ENCODE peak calls at places on chromosome 6, in seven cellular contexts. O is GM06990, D is HFF-Myc, S is BE2C, T is brain microvascular endothelial cell, Z is astrocyte of the cerebellum, F is ovary. R is an unnamed sample.

GRCh38 chr6:136989591-136990578 is 54.9 kb downstream of the IL20RA start:
- DNase-seq in O (no peak), D (no peak), S (peak), T (no peak), Z (no peak), F (no peak), R (no peak)

GRCh38 chr6:1672379-1672778 is 62.7 kb downstream of the FOXC1 start:
- DNase-seq in O (no peak), D (no peak), S (no peak), T (no peak), Z (no peak), F (no peak), R (no peak)

GRCh38 chr6:63897459-63897858 is 261.9 kb downstream of the PHF3 start:
- DNase-seq in O (no peak), D (no peak), S (no peak), T (peak), Z (no peak), F (no peak), R (no peak)

GRCh38 chr6:114389111-114389510 is 46.3 kb upstream of the HS3ST5 start:
- DNase-seq in O (no peak), D (no peak), S (no peak), T (no peak), Z (no peak), F (no peak), R (no peak)

GRCh38 chr6:107230024-107230423 is 114.7 kb upstream of the BEND3 start:
- DNase-seq in O (no peak), D (no peak), S (no peak), T (no peak), Z (no peak), F (no peak), R (no peak)

GRCh38 chr6:20681243-20681684 is 147.0 kb downstream of the CDKAL1 start:
- DNase-seq in O (no peak), D (no peak), S (no peak), T (no peak), Z (no peak), F (no peak), R (no peak)

GRCh38 chr6:167161895-167162467 is 4.2 kb upstream of the GPR31 start:
- DNase-seq in O (no peak), D (no peak), S (no peak), T (no peak), Z (no peak), F (no peak), R (no peak)

GRCh38 chr6:105759946-105760345 is 326.2 kb upstream of the PRDM1 start:
- DNase-seq in O (no peak), D (no peak), S (no peak), T (peak), Z (peak), F (no peak), R (no peak)

GRCh38 chr6:118709859-118710350 is 58.5 kb upstream of the CEP85L start:
- DNase-seq in O (peak), D (peak), S (no peak), T (peak), Z (peak), F (no peak), R (peak)

GRCh38 chr6:137416376-137417109 is 77.7 kb downstream of the OLIG3 start:
- DNase-seq in O (no peak), D (no peak), S (no peak), T (peak), Z (no peak), F (no peak), R (no peak)

GRCh38 chr6:116883005-116883404 is 6.0 kb downstream of the RFX6 start:
- DNase-seq in O (no peak), D (no peak), S (no peak), T (no peak), Z (no peak), F (no peak), R (no peak)

GRCh38 chr6:149963212-149963461 is 606 bp upstream of the ULBP1 start:
- DNase-seq in O (peak), D (peak), S (no peak), T (peak), Z (no peak), F (no peak), R (no peak)

DNA sequence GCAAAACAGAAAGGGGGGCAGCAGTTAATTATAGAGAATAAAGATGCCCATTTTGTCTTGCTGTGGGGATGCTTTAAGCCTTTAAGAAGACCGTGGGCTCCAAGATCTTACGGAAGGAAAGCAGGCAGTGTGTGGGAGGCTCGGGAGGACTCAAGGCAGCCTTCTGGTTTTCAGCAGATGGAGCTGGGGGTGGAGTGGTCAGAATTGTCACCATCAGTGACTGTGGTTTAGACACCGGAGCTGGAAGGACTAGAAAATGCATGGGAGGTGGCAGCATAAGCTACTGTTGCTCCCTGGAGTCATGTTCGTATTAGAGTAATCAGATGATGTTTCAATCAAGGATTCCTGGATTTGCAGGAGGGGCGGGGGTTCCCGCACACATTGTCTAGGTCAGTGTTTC is 3.7 kb downstream of the PHACTR1 start:
- DNase-seq in O (no peak), D (no peak), S (no peak), T (no peak), Z (no peak), F (no peak), R (no peak)
- TF ChIP-seq CTCF in O (no peak), D (no peak), S (no peak), T (no peak), Z (no peak), F (no peak), R (no peak)

GRCh38 chr6:29631209-29631810 is 1.7 kb downstream of the GABBR1 start:
- DNase-seq in O (no peak), D (no peak), S (no peak), T (no peak), Z (no peak), F (peak), R (no peak)
- H3K4me3 ChIP-seq in O (no peak), D (peak), S (no peak), T (peak), Z (peak), F (no peak), R (no peak)

GRCh38 chr6:24385536-24386269 is 17.0 kb upstream of the MRS2 start:
- DNase-seq in O (no peak), D (no peak), S (no peak), T (no peak), Z (no peak), F (no peak), R (no peak)

GRCh38 chr6:24376875-24377274 is 19.0 kb upstream of the DCDC2 start:
- DNase-seq in O (no peak), D (no peak), S (no peak), T (no peak), Z (no peak), F (no peak), R (no peak)

GRCh38 chr6:24378473-24379097 is 20.7 kb upstream of the DCDC2 start:
- DNase-seq in O (no peak), D (no peak), S (no peak), T (no peak), Z (no peak), F (no peak), R (no peak)

GRCh38 chr6:24382220-24382540 is 20.6 kb upstream of the MRS2 start:
- DNase-seq in O (no peak), D (no peak), S (no peak), T (no peak), Z (no peak), F (no peak), R (no peak)

DNA sequence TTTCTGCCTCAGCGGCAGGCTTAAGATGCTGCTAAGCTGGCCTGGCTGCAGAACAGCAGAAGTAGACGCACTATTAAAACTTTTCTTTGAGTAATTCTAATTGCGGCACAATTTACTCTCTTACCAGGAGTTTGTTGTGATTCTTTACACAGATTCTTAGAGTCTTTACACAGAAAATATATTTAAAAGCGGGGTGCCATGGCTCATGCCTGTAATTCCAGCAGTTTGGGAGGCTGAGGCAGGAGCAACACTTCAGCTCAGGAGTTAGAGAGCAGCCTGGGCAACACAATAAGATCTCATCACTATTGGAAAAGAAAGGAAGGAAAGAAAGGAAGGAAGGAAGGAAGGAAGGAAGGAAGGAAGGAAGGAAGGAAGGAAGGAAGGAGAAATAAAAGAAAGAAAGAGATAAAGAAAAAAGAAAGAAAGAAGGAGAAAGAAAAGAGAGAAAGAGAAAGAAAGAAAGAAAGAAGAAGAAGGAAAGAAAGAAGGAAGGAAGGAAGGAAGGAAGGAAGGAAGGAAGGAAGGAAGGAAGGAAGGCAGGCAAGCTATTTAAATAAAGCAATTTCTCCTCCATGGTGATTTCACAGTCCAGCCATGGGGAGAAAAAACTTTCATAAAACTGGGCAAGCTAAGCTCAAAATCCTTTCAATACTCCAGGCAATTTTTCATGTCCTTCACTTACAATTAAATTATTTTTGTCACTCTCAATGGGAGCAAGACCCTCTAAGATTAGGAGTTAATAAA is 21.1 kb upstream of the MRS2 start:
- DNase-seq in O (no peak), D (no peak), S (no peak), T (no peak), Z (no peak), F (no peak), R (no peak)
- TF ChIP-seq CTCF in O (no peak), D (no peak), S (no peak), T (no peak), Z (no peak), F (no peak), R (no peak)

DNA sequence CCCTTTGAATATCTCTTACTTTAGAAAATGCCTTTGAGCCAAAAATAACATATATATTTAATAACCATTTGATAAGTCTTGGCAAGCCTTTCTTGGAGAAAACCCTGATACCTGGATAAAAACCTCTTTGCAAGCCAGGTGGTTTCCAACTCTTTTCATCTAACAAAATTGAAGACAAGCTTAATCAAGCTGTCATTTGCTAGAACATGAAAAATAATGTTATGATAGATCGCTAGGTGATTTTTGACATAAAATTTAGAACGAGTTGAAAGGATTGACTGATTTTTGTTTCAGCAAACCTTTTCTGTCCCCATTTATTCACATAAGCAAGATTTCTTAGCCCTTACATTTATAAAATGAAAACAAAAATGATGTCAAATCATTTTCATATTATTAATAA is 44.6 kb downstream of the ABRACL start:
- DNase-seq in O (no peak), D (no peak), S (no peak), T (no peak), Z (no peak), F (no peak), R (no peak)
- H3K4me3 ChIP-seq in O (no peak), D (no peak), S (no peak), T (no peak), Z (no peak), F (no peak), R (no peak)

DNA sequence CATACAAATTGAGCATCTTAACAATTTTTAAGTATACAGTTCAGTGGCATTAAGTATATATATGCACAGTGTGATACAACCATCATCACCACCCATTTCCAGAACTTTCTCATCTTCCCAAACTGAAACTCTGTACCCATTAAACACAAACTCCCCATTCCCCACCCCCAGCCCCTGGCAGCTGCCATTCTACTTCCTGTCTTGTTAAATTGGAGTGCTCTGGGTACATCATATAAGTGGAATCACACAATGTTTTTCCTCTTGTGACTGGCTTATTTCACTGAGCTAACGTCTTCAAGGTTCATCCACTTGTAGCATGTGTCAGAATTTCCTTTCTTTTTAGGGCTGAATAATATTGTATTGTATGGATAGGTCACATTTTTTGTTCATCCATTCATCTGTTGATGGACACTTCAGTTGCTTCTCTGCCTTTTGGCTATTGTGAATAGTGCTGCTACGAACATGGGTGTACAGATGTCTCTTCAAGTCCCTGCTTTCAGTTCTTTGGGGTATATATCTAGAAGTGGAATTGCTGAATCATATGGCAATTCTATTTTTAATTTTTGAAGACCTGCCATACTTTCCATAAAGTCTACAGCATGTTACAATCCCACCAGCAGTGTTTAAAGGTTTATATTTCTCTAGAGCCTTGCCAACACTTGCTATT is 19.6 kb upstream of the RREB1 start:
- DNase-seq in O (no peak), D (no peak), S (no peak), T (no peak), Z (no peak), F (no peak), R (no peak)
- TF ChIP-seq CTCF in O (no peak), D (no peak), S (no peak), T (no peak), Z (no peak), F (no peak), R (no peak)

GRCh38 chr6:158567871-158568401 is 8.0 kb downstream of the TMEM181 start:
- DNase-seq in O (no peak), D (no peak), S (no peak), T (no peak), Z (no peak), F (no peak), R (no peak)
- H3K4me3 ChIP-seq in O (no peak), D (no peak), S (no peak), T (no peak), Z (no peak), F (no peak), R (no peak)